ENCODE peak calls at places on chromosomes 7 and 10, in seven cellular contexts. U, O, J, R, Y, N and K are unnamed samples.

GRCh38 chr10:29583674-29584073 is 51.1 kb downstream of the SVIL start:
- DNase-seq in R (peak; percentile 60), U (no peak), Y (no peak), N (no peak), O (no peak), J (no peak), K (no peak)

GRCh38 chr10:12358863-12359647 is 9.7 kb downstream of the CAMK1D start:
- DNase-seq in O (no peak), N (no peak), J (no peak), Y (no peak), R (no peak), U (no peak), K (no peak)

GRCh38 chr10:49577182-49577925 is 32.8 kb upstream of the SLC18A3 start:
- DNase-seq in U (no peak), R (no peak), O (no peak), J (no peak), N (no peak), Y (no peak), K (no peak)

GRCh38 chr10:1824928-1825327 is 87.6 kb upstream of the ADARB2 start:
- DNase-seq in J (no peak), R (no peak), N (no peak), U (no peak), O (no peak), Y (no peak), K (no peak)

GRCh38 chr7:95558866-95559265 is 37.5 kb downstream of the PDK4 start:
- DNase-seq in U (no peak), Y (no peak), N (no peak), J (no peak), R (no peak), O (no peak), K (no peak)

GRCh38 chr7:121046893-121047468 is 58.5 kb downstream of the CPED1 start:
- DNase-seq in O (no peak), J (no peak), U (no peak), R (no peak), N (no peak), Y (no peak), K (no peak)

GRCh38 chr10:3848768-3849643 is 64.0 kb upstream of the KLF6 start:
- DNase-seq in Y (no peak), N (no peak), U (no peak), O (no peak), R (peak; percentile 86), J (no peak), K (no peak)

GRCh38 chr10:30063098-30063497 is 3.7 kb upstream of the JCAD start:
- DNase-seq in U (no peak), J (no peak), R (peak; percentile 85), N (no peak), O (no peak), Y (no peak), K (no peak)

GRCh38 chr7:30062587-30062986 is 34.4 kb downstream of the PLEKHA8 start:
- DNase-seq in O (peak; percentile 24), R (peak; percentile 56), N (no peak), Y (no peak), U (no peak), J (no peak), K (no peak)

GRCh38 chr10:33117816-33118215 is 159.8 kb upstream of the ITGB1 start:
- DNase-seq in J (no peak), Y (no peak), U (no peak), N (peak; percentile 59), O (no peak), R (no peak), K (no peak)

GRCh38 chr7:115128163-115128562 is 206.3 kb downstream of the MDFIC start:
- DNase-seq in Y (no peak), R (no peak), O (no peak), U (no peak), N (no peak), J (no peak), K (no peak)

GRCh38 chr7:132435016-132435990 is 141.0 kb downstream of the PLXNA4 start:
- DNase-seq in U (no peak), N (no peak), J (no peak), O (no peak), Y (no peak), R (no peak), K (no peak)

GRCh38 chr10:51000976-51001375 is 73.3 kb upstream of the PRKG1 start:
- DNase-seq in O (no peak), U (no peak), N (no peak), J (no peak), R (peak; percentile 49), Y (no peak), K (no peak)

GRCh38 chr10:44198096-44198779 is 186.7 kb downstream of the CXCL12 start:
- DNase-seq in Y (no peak), N (no peak), U (no peak), O (no peak), R (peak; percentile 73), J (no peak), K (no peak)

GRCh38 chr10:84163992-84164391 is 9.6 kb upstream of the GPR15LG start:
- DNase-seq in J (no peak), R (no peak), N (no peak), U (no peak), O (no peak), Y (no peak), K (no peak)

GRCh38 chr10:103933557-103934121 is 15.7 kb upstream of the STN1 start:
- DNase-seq in N (no peak), R (no peak), Y (no peak), O (no peak), J (no peak), U (no peak), K (no peak)

GRCh38 chr7:101864039-101864438 is 46.6 kb downstream of the CUX1 start:
- DNase-seq in Y (no peak), U (no peak), N (no peak), O (no peak), R (no peak), J (no peak), K (no peak)

GRCh38 chr7:139341776-139342244 is 673 bp downstream of the FMC1 start:
- DNase-seq in R (no peak), Y (no peak), U (no peak), O (no peak), J (no peak), N (no peak), K (no peak)

GRCh38 chr7:81684513-81685262 is 85.2 kb downstream of the HGF start:
- DNase-seq in J (peak; percentile 90), N (peak; percentile 70), Y (peak; percentile 96), O (peak; percentile 60), U (peak; percentile 88), R (peak; percentile 100), K (peak; percentile 96)

DNA sequence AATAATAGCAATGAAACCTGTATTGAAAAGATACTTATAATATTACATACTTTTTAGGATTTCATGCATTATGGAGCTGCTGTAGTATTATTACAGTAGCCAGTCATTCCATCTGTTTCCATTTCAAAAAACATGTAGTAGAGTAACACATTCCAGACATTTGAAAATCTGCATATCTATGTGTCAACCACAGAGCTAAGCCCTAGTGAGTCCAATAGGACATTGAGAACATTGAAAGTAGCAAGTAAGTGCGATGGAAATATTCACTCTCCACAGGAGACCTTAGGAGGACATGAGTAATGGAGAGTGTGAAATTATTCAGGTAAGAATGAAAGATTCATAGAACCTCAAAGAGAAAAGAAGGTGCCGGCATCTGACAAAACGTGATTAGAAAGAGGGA is 15.3 kb downstream of the NSMCE4A start:
- DNase-seq in N (no peak), R (no peak), Y (no peak), U (no peak), O (no peak), J (no peak), K (no peak)
- H3K36me3 ChIP-seq in N (peaks cover 84% of the 10 kb centered on the region), R (peaks cover 2% of the 10 kb centered on the region), Y (no peaks in the 10 kb centered on the region), U (no peaks in the 10 kb centered on the region), O (peaks cover 16% of the 10 kb centered on the region), J (no peaks in the 10 kb centered on the region), K (peaks cover 15% of the 10 kb centered on the region)

GRCh38 chr7:155452505-155453295 is 5.2 kb upstream of the EN2 start:
- DNase-seq in N (no peak), R (no peak), O (no peak), J (no peak), Y (no peak), U (no peak), K (no peak)
- H3K4me1 ChIP-seq in N (peaks cover 31% of the 10 kb centered on the region), R (no peaks in the 10 kb centered on the region), O (no peaks in the 10 kb centered on the region), J (peaks cover 6% of the 10 kb centered on the region), Y (peaks cover 3% of the 10 kb centered on the region), U (peaks cover 4% of the 10 kb centered on the region), K (peaks cover 13% of the 10 kb centered on the region)

GRCh38 chr10:79438699-79439085 is 6.7 kb downstream of the ZCCHC24 start:
- DNase-seq in U (no peak), J (no peak), O (no peak), N (no peak), Y (no peak), R (no peak), K (no peak)
- TF ChIP-seq CTCF in U (no peak), J (no peak), O (no peak), N (no peak), Y (no peak), R (no peak), K (no peak)

DNA sequence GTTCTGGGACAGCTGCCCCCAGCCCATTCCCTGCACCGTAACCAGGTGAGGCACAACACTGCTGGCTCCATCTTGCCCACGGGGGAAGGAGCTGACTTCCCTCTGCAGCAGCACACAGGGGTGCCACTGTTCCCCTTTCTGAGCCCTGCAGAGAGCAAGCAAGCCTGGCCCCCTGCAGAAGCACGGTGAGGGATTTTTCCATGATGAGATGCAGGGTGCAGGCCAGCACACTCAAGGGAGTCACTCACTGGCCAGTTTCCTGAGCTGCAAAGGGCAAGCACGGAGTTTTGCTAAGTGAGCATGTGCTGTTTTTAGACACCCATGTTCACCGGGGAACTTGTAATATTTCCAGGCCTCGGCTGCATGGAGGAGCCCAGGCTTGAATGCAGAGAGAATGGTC is 176.6 kb downstream of the PIP4K2A start:
- DNase-seq in N (no peak), O (no peak), U (no peak), J (no peak), Y (no peak), R (no peak), K (no peak)
- H3K36me3 ChIP-seq in N (peaks cover 53% of the 10 kb centered on the region), O (peaks cover 12% of the 10 kb centered on the region), U (no peaks in the 10 kb centered on the region), J (no peaks in the 10 kb centered on the region), Y (peaks cover 16% of the 10 kb centered on the region), R (peaks cover 26% of the 10 kb centered on the region), K (peaks cover 38% of the 10 kb centered on the region)

DNA sequence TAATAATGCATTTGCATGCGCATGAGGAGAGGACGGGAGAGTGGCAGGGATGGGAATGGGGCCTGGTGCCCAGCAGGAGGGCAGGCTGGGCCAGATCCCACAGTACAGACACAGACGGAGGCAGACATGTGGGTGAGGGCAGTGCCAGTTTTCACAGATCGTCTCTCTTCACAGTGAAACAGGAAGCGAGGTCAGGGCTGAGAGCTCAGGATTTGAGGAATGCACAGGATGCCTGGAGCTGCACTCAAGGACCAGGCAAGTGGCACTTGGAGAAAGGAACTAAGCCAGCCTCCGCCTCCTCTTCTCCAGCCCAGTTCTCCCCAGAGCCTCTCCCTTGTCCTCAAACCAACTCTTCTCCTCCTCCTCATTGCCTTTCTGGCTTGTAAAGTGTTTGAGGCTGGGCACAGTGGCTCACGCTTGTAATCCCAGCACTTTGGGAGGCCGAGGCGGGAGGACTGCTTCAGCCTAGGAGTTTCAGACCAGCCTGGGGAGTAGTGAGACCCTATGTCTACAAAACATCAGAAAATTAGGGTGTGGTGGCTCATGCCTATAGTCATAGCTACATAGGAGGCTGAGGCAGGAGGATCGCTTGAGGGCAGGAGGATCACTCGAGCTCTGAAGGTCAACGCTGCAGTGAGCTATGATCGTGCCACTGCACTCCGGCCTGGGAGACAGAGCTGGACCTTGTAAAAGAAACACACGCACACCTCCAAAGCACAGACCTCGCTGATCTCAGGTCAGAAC is 115.2 kb downstream of the HIP1 start:
- DNase-seq in U (no peak), Y (no peak), J (no peak), R (peak; percentile 11), N (peak; percentile 83), O (peak; percentile 45), K (no peak)
- H3K4me1 ChIP-seq in U (no peaks in the 10 kb centered on the region), Y (peaks cover 8% of the 10 kb centered on the region), J (peaks cover 2% of the 10 kb centered on the region), R (peaks cover 5% of the 10 kb centered on the region), N (peaks cover 59% of the 10 kb centered on the region), O (peaks cover 10% of the 10 kb centered on the region), K (peaks cover 27% of the 10 kb centered on the region)